ENCODE peak calls at places on chromosomes 12 and 14, in five cellular contexts. One of them, this sample, is unnamed.

GRCh38 chr14:21723431-21724045 is 49.9 kb upstream of the OR4E1 start:
- DNase-seq in H54: peak; percentile 10
- DNase-seq in HFFc6: no peak
- DNase-seq in Calu3: peak; percentile 25
- DNase-seq in activated CD4-positive, alpha-beta T cell treated with anti-CD3 and anti-CD28 coated beads for 1 hour: no peak
- DNase-seq in this sample: no peak

GRCh38 chr12:102479099-102479887 is 1.1 kb downstream of the IGF1 start:
- DNase-seq in activated CD4-positive, alpha-beta T cell treated with anti-CD3 and anti-CD28 coated beads for 1 hour: no peak
- DNase-seq in Calu3: no peak
- DNase-seq in H54: no peak
- DNase-seq in HFFc6: peak; percentile 9
- DNase-seq in this sample: no peak

GRCh38 chr14:91113829-91114078 is at the start of gene DGLUCY:
- DNase-seq in activated CD4-positive, alpha-beta T cell treated with anti-CD3 and anti-CD28 coated beads for 1 hour: no peak
- DNase-seq in HFFc6: peak; percentile 59
- DNase-seq in H54: peak; percentile 81
- DNase-seq in Calu3: no peak
- DNase-seq in this sample: peak; percentile 75

GRCh38 chr14:63777024-63777423 is 49.2 kb upstream of the SGPP1 start:
- DNase-seq in activated CD4-positive, alpha-beta T cell treated with anti-CD3 and anti-CD28 coated beads for 1 hour: no peak
- DNase-seq in Calu3: no peak
- DNase-seq in HFFc6: peak; percentile 51
- DNase-seq in H54: peak; percentile 23
- DNase-seq in this sample: no peak

GRCh38 chr12:74105434-74105833 is 432.2 kb upstream of the ATXN7L3B start:
- DNase-seq in activated CD4-positive, alpha-beta T cell treated with anti-CD3 and anti-CD28 coated beads for 1 hour: no peak
- DNase-seq in Calu3: no peak
- DNase-seq in HFFc6: no peak
- DNase-seq in H54: no peak
- DNase-seq in this sample: no peak

GRCh38 chr12:17333287-17333686 is 727.3 kb upstream of the LMO3 start:
- DNase-seq in activated CD4-positive, alpha-beta T cell treated with anti-CD3 and anti-CD28 coated beads for 1 hour: no peak
- DNase-seq in HFFc6: no peak
- DNase-seq in Calu3: no peak
- DNase-seq in H54: no peak
- DNase-seq in this sample: no peak

GRCh38 chr14:69504775-69505174 is 20.2 kb downstream of the PLEKHD1 start:
- DNase-seq in activated CD4-positive, alpha-beta T cell treated with anti-CD3 and anti-CD28 coated beads for 1 hour: no peak
- DNase-seq in Calu3: no peak
- DNase-seq in HFFc6: no peak
- DNase-seq in H54: no peak
- DNase-seq in this sample: no peak

GRCh38 chr12:115095073-115095748 is 411.2 kb upstream of the TBX3 start:
- DNase-seq in activated CD4-positive, alpha-beta T cell treated with anti-CD3 and anti-CD28 coated beads for 1 hour: no peak
- DNase-seq in HFFc6: no peak
- DNase-seq in Calu3: no peak
- DNase-seq in H54: no peak
- DNase-seq in this sample: no peak

GRCh38 chr12:66065623-66066022 is 64.9 kb downstream of the LLPH start:
- DNase-seq in H54: no peak
- DNase-seq in activated CD4-positive, alpha-beta T cell treated with anti-CD3 and anti-CD28 coated beads for 1 hour: no peak
- DNase-seq in Calu3: no peak
- DNase-seq in HFFc6: no peak
- DNase-seq in this sample: no peak

GRCh38 chr12:6769003-6769389 is 2.8 kb downstream of the PTMS start:
- DNase-seq in H54: no peak
- DNase-seq in Calu3: no peak
- DNase-seq in activated CD4-positive, alpha-beta T cell treated with anti-CD3 and anti-CD28 coated beads for 1 hour: no peak
- DNase-seq in HFFc6: no peak
- DNase-seq in this sample: peak; percentile 74

GRCh38 chr14:72488551-72488950 is 405.4 kb downstream of the DPF3 start:
- DNase-seq in HFFc6: no peak
- DNase-seq in Calu3: no peak
- DNase-seq in H54: no peak
- DNase-seq in activated CD4-positive, alpha-beta T cell treated with anti-CD3 and anti-CD28 coated beads for 1 hour: no peak
- DNase-seq in this sample: no peak

GRCh38 chr12:9707864-9708808 is 24.8 kb downstream of the CLECL1 start:
- DNase-seq in activated CD4-positive, alpha-beta T cell treated with anti-CD3 and anti-CD28 coated beads for 1 hour: peak; percentile 51
- DNase-seq in H54: peak; percentile 14
- DNase-seq in Calu3: peak; percentile 52
- DNase-seq in HFFc6: peak; percentile 54
- DNase-seq in this sample: no peak

GRCh38 chr14:51846631-51847488 is 13.6 kb upstream of the GNG2 start:
- DNase-seq in HFFc6: no peak
- DNase-seq in Calu3: peak; percentile 62
- DNase-seq in H54: no peak
- DNase-seq in activated CD4-positive, alpha-beta T cell treated with anti-CD3 and anti-CD28 coated beads for 1 hour: peak; percentile 72
- DNase-seq in this sample: no peak

GRCh38 chr14:32417956-32418552 is 89.0 kb downstream of the AKAP6 start:
- DNase-seq in Calu3: peak; percentile 70
- DNase-seq in H54: peak; percentile 27
- DNase-seq in HFFc6: peak; percentile 32
- DNase-seq in activated CD4-positive, alpha-beta T cell treated with anti-CD3 and anti-CD28 coated beads for 1 hour: no peak
- DNase-seq in this sample: no peak